ENCODE peak calls at places on chromosomes 16 and 17, in four cellular contexts. P is prostate gland, B is ovary, L is A549. R is an unnamed sample.

GRCh38 chr17:63270610-63271009 is 175.5 kb downstream of the CYB561 start:
- DNase-seq in L (no peak), P (no peak), B (no peak), R (no peak)

GRCh38 chr16:52436646-52437645 is 110.0 kb downstream of the TOX3 start:
- DNase-seq in P (no peak), B (no peak), L (no peak), R (no peak)

GRCh38 chr16:7137560-7138330 is 194.9 kb upstream of the RBFOX1 start:
- DNase-seq in L (peak; percentile 20), B (no peak), P (no peak), R (no peak)

GRCh38 chr16:35131429-35131828 is 1672.0 kb downstream of the TP53TG3F start:
- DNase-seq in B (no peak), L (no peak), P (no peak), R (no peak)

GRCh38 chr16:70396209-70396904 is 42.5 kb downstream of the ST3GAL2 start:
- DNase-seq in B (no peak), P (no peak), L (no peak), R (no peak)

GRCh38 chr16:79097781-79098180 is 502.8 kb downstream of the MAF start:
- DNase-seq in P (no peak), L (no peak), B (no peak), R (no peak)

GRCh38 chr16:3065069-3065741 is at the start of gene IL32:
- DNase-seq in L (peak; percentile 71), P (no peak), B (peak; percentile 38), R (peak; percentile 94)

GRCh38 chr16:8854298-8854948 is 14.4 kb downstream of the CARHSP1 start:
- DNase-seq in L (no peak), P (no peak), B (no peak), R (no peak)

GRCh38 chr17:74332763-74333220 is 6.8 kb downstream of the KIF19 start:
- DNase-seq in L (no peak), B (no peak), P (no peak), R (no peak)

GRCh38 chr16:17070882-17071592 is 399.7 kb downstream of the XYLT1 start:
- DNase-seq in P (peak; percentile 64), B (peak; percentile 11), L (no peak), R (no peak)

GRCh38 chr16:88941933-88942909 is 34.8 kb downstream of the CBFA2T3 start:
- DNase-seq in B (no peak), L (peak; percentile 81), P (no peak), R (no peak)

GRCh38 chr16:89655062-89655643 is 2.4 kb downstream of the CHMP1A start:
- DNase-seq in P (no peak), B (no peak), L (no peak), R (no peak)

GRCh38 chr17:13036776-13037175 is 18.9 kb upstream of the ELAC2 start:
- DNase-seq in L (no peak), B (no peak), P (no peak), R (no peak)

GRCh38 chr16:66344533-66345145 is 21.9 kb upstream of the CDH5 start:
- DNase-seq in B (no peak), P (no peak), L (no peak), R (no peak)

GRCh38 chr16:79776243-79776884 is 175.8 kb upstream of the MAF start:
- DNase-seq in B (peak; percentile 71), P (peak; percentile 44), L (no peak), R (no peak)

GRCh38 chr17:2244545-2245525 is 58.8 kb downstream of the SMG6 start:
- DNase-seq in P (peak; percentile 83), B (peak; percentile 87), L (peak; percentile 94), R (peak; percentile 70)

GRCh38 chr17:40323731-40324650 is 15.0 kb downstream of the RARA start:
- DNase-seq in B (no peak), P (no peak), L (no peak), R (no peak)

GRCh38 chr17:66893863-66894262 is 58.9 kb downstream of the CACNG5 start:
- DNase-seq in L (no peak), P (no peak), B (no peak), R (no peak)
- TF ChIP-seq POLR2A in L (no peak), P (no peak), B (no peak), R (no peak)

DNA sequence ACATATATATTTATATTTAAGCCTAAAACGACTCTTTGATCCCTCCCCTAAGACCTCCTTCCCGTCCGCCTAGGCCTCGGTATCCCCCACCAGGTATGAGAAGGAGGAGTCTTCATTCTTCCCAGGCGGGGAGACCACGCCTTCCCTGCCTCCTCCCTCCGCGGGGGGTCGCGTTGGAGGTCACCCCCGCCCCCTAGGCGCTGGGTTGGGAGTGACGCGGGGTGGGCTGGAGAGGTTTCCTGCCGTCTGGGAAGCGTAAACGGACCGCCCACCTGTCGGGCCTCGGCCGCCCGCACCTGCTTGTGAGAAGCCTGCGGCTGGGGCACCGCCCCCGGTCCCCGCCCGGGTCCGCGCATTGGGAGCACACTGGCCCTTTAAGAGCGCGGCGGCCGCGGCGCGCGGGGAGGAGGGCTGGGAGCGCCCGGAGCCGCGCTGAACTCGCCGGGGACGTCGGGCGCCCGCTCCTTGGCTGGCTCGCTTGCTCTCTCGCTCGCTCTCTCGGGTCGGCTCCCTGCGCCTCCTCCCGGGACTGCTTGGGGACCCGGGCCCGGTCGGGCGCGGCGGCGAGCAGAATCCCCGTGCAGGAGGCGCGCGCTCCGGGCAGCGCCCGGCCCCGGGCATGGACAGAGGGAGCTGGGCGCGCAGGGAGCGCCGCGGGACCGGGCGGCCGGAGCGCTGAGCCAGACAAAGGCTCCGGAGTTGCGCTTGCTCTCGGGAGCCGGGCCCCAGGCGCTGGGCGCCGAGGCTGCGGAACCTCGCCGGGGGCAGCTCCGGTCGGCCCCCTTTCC is at the start of gene MMP15:
- DNase-seq in B (peak; percentile 30), P (peak; percentile 65), L (peak; percentile 75), R (peak; percentile 76)
- TF ChIP-seq POLR2A in B (no peak), P (peak; percentile 54), L (peak; percentile 72), R (no peak)

GRCh38 chr16:50591209-50591608 is 43.0 kb downstream of the NKD1 start:
- DNase-seq in B (no peak), L (no peak), P (no peak), R (no peak)

GRCh38 chr16:50592996-50593395 is 44.8 kb downstream of the NKD1 start:
- DNase-seq in P (no peak), L (no peak), B (no peak), R (no peak)

GRCh38 chr16:50593410-50594139 is 45.4 kb downstream of the NKD1 start:
- DNase-seq in P (no peak), B (no peak), L (no peak), R (no peak)

GRCh38 chr16:50594332-50595260 is 46.4 kb downstream of the NKD1 start:
- DNase-seq in B (no peak), L (no peak), P (no peak), R (no peak)

GRCh38 chr16:50591800-50592771 is 43.9 kb downstream of the NKD1 start:
- DNase-seq in P (peak; percentile 82), B (peak; percentile 82), L (no peak), R (no peak)
- TF ChIP-seq POLR2A in P (no peak), B (no peak), L (no peak), R (no peak)

GRCh38 chr17:4436846-4437245 is 3.1 kb downstream of the SPNS3 start:
- DNase-seq in B (no peak), L (no peak), P (no peak), R (no peak)

GRCh38 chr17:4438162-4438944 is 4.6 kb downstream of the SPNS3 start:
- DNase-seq in B (no peak), P (no peak), L (no peak), R (no peak)

GRCh38 chr17:4436381-4436780 is 2.6 kb downstream of the SPNS3 start:
- DNase-seq in P (no peak), B (no peak), L (no peak), R (no peak)

GRCh38 chr17:4433515-4434031 is at the start of gene SPNS3:
- DNase-seq in P (no peak), B (no peak), L (no peak), R (no peak)
- TF ChIP-seq POLR2A in P (no peak), B (no peak), L (no peak), R (no peak)

GRCh38 chr17:81909966-81910839 is 996 bp downstream of the PCYT2 start:
- DNase-seq in L (no peak), B (no peak), P (no peak), R (peak; percentile 54)

GRCh38 chr17:81911969-81912368 is 770 bp upstream of the PCYT2 start:
- DNase-seq in B (no peak), P (no peak), L (no peak), R (no peak)

GRCh38 chr17:81912441-81913309 is 1.5 kb upstream of the PCYT2 start:
- DNase-seq in P (no peak), L (no peak), B (no peak), R (peak; percentile 95)

GRCh38 chr17:81910840-81911276 is 341 bp downstream of the PCYT2 start:
- DNase-seq in L (no peak), B (no peak), P (no peak), R (peak; percentile 51)

DNA sequence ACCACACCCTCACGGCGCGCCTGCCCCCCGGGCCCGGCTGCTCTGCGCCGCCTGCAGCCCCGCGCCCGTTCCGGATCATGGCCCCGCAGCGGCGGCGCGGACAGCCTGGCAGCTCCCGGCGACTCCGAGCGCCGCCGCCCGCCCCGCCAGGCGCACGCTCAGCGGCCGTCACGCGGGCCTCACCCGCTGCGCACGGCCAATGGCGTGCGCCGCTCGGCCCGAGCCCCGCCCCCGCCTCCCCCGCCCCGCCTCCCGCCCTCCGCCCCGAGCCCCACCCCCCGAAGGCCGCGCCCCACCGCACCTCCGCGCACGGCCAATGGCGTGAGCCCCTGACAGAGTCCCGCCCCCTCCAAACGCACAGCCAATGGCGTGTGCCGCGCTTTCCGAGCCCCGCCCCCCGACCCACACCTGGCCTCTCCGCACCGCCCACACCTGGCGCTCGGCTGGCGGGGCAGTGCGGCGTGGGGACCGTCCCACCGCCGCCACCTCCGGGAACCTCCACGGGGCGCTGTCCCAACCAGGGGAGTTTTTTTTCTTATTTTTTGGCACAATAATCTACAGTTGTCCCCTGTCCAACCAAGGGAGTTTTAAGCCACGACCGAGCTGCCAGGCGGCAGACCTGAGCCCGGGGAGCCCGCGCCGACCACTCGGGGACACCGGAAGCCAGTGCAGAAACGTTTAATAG is at the start of gene PCYT2:
- DNase-seq in B (peak; percentile 90), P (peak; percentile 95), L (peak; percentile 99), R (peak; percentile 94)
- TF ChIP-seq POLR2A in B (no peak), P (no peak), L (peak; percentile 31), R (peak; percentile 73)

GRCh38 chr17:78113804-78114785 is 14.5 kb downstream of the TMC6 start:
- DNase-seq in B (no peak), L (no peak), P (no peak), R (no peak)
- TF ChIP-seq POLR2A in B (no peak), L (no peak), P (no peak), R (no peak)

R was measured in H54.